ENCODE peak calls at places on chromosomes 11 and 22, in six cellular contexts. W, J, D, Z, U and C are unnamed samples.

GRCh38 chr11:114132944-114133394 is 73.5 kb downstream of the ZBTB16 start:
- DNase-seq in J (peak; percentile 83), W (no peak), Z (no peak), D (peak; percentile 76), U (no peak), C (no peak)

GRCh38 chr11:85088286-85088685 is 538.9 kb downstream of the DLG2 start:
- DNase-seq in U (no peak), W (no peak), D (no peak), Z (no peak), J (no peak), C (no peak)

GRCh38 chr11:27201454-27202302 is 161.1 kb downstream of the BBOX1 start:
- DNase-seq in U (peak; percentile 93), Z (peak; percentile 96), D (peak; percentile 99), W (peak; percentile 54), J (peak; percentile 98), C (peak; percentile 92)

GRCh38 chr11:85599083-85599482 is 28.1 kb downstream of the DLG2 start:
- DNase-seq in Z (no peak), D (peak; percentile 3), U (no peak), W (no peak), J (no peak), C (no peak)

GRCh38 chr11:116563028-116563712 is 209.6 kb downstream of the BUD13 start:
- DNase-seq in J (no peak), D (no peak), W (no peak), Z (no peak), U (peak; percentile 26), C (no peak)

GRCh38 chr11:14544611-14545010 is 24.4 kb upstream of the PSMA1 start:
- DNase-seq in J (no peak), D (no peak), Z (no peak), U (no peak), W (no peak), C (no peak)

GRCh38 chr22:41910050-41910598 is 4.8 kb downstream of the SHISA8 start:
- DNase-seq in U (no peak), W (peak; percentile 88), J (no peak), Z (no peak), D (no peak), C (no peak)

GRCh38 chr11:66509131-66509561 is 1.3 kb upstream of the BBS1 start:
- DNase-seq in W (no peak), D (no peak), J (no peak), U (no peak), Z (no peak), C (no peak)

GRCh38 chr22:48440673-48441552 is 1386.8 kb downstream of the BRD1 start:
- DNase-seq in W (no peak), U (peak; percentile 62), D (no peak), Z (no peak), J (no peak), C (no peak)

GRCh38 chr11:58503361-58503856 is 4.5 kb downstream of the OR5B21 start:
- DNase-seq in D (no peak), J (no peak), U (no peak), Z (no peak), W (no peak), C (no peak)

GRCh38 chr11:124194696-124195418 is 11.7 kb downstream of the OR10D3 start:
- DNase-seq in Z (peak; percentile 71), D (peak; percentile 89), W (peak; percentile 80), U (no peak), J (no peak), C (peak; percentile 92)

GRCh38 chr11:9972917-9973504 is 309.1 kb downstream of the SWAP70 start:
- DNase-seq in Z (peak; percentile 28), U (no peak), J (no peak), D (peak; percentile 68), W (no peak), C (no peak)

GRCh38 chr11:106379265-106379664 is 301.8 kb downstream of the AASDHPPT start:
- DNase-seq in U (no peak), W (no peak), D (no peak), Z (no peak), J (no peak), C (no peak)

GRCh38 chr11:97961431-97961830 is 1059.3 kb upstream of the CNTN5 start:
- DNase-seq in W (no peak), Z (no peak), J (no peak), U (no peak), D (no peak), C (no peak)

GRCh38 chr11:34243620-34244493 is 114.0 kb downstream of the ABTB2 start:
- DNase-seq in U (no peak), J (no peak), Z (peak; percentile 60), W (peak; percentile 69), D (peak; percentile 46), C (peak; percentile 89)

GRCh38 chr22:22446527-22446926 is 62.0 kb downstream of the ZNF280B start:
- DNase-seq in U (no peak), Z (no peak), J (no peak), D (no peak), W (no peak), C (no peak)

GRCh38 chr11:125062931-125063428 is at the start of gene SLC37A2:
- DNase-seq in U (peak; percentile 87), J (peak; percentile 83), Z (peak; percentile 88), W (peak; percentile 90), D (peak; percentile 48), C (peak; percentile 4)

GRCh38 chr22:38501797-38502672 is 4.1 kb downstream of the DDX17 start:
- DNase-seq in W (no peak), Z (no peak), J (no peak), D (no peak), U (no peak), C (no peak)

GRCh38 chr11:100753144-100753543 is 66.1 kb downstream of the ARHGAP42 start:
- DNase-seq in D (no peak), W (peak; percentile 87), U (no peak), Z (no peak), J (no peak), C (no peak)

GRCh38 chr11:69220581-69221051 is 64.9 kb downstream of the SMIM38 start:
- DNase-seq in U (no peak), W (peak; percentile 24), J (peak; percentile 54), D (no peak), Z (peak; percentile 3), C (no peak)

GRCh38 chr11:103317118-103317517 is 207.9 kb downstream of the DYNC2H1 start:
- DNase-seq in D (peak; percentile 23), W (no peak), U (no peak), Z (peak; percentile 45), J (no peak), C (no peak)

GRCh38 chr11:128345316-128345715 is 242.0 kb downstream of the ETS1 start:
- DNase-seq in J (no peak), W (no peak), U (no peak), Z (no peak), D (no peak), C (no peak)
- H3K4me3 ChIP-seq in J (no peak overlapping the region), W (no peak overlapping the region), U (no peak overlapping the region), Z (no peak overlapping the region), D (no peak overlapping the region), C (no peak overlapping the region)

GRCh38 chr22:27823221-27823620 is 21.7 kb upstream of the MN1 start:
- DNase-seq in J (no peak), D (no peak), W (no peak), Z (no peak), U (no peak), C (no peak)

GRCh38 chr22:27820896-27821866 is 19.6 kb upstream of the MN1 start:
- DNase-seq in W (no peak), J (no peak), Z (no peak), U (no peak), D (peak; percentile 25), C (peak; percentile 63)

GRCh38 chr22:27828214-27828587 is 26.6 kb upstream of the MN1 start:
- DNase-seq in Z (no peak), U (peak; percentile 15), J (no peak), D (no peak), W (no peak), C (no peak)

GRCh38 chr22:27827586-27828213 is 26.1 kb upstream of the MN1 start:
- DNase-seq in W (no peak), D (no peak), J (peak; percentile 89), U (peak; percentile 25), Z (no peak), C (no peak)

DNA sequence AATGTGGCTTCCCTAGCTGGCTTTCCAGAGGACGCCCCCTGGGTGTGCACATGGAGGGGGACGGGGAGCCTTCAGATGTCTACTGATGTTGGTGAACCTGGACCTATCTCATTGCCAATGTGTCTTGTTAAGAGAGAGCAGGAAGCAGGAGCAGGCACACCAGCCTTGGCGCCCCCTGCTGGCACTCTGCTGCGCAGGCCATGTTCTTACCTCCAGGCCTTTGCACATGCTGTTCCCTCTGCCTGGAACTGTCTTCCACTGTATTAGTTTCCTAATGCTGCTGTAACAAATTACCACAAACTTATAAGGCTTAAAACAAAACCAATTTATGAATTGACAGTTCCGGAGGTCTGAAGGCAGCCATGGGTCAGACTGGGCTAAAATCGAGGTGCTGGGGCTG is 23.6 kb upstream of the MN1 start:
- DNase-seq in W (peak; percentile 75), U (no peak), D (no peak), Z (no peak), J (no peak), C (no peak)
- TF ChIP-seq CTCF in W (peak; percentile 75), U (no peak), D (peak; percentile 59), Z (no peak), J (no peak), C (peak; percentile 49)

GRCh38 chr11:57380975-57381374 is at the start of gene PRG3:
- DNase-seq in U (no peak), W (no peak), Z (no peak), J (no peak), D (no peak), C (no peak)
- H3K4me3 ChIP-seq in U (no peak within 1 kb of the TSS), W (no peak within 1 kb of the TSS), Z (no peak within 1 kb of the TSS), J (no peak within 1 kb of the TSS), D (no peak within 1 kb of the TSS), C (no peak within 1 kb of the TSS)

GRCh38 chr11:17407575-17407974 is 19.1 kb upstream of the KCNJ11 start:
- DNase-seq in W (no peak), Z (no peak), J (no peak), U (peak; percentile 41), D (no peak), C (no peak)

GRCh38 chr11:17406082-17406817 is 17.8 kb upstream of the KCNJ11 start:
- DNase-seq in Z (no peak), U (peak; percentile 12), D (no peak), W (no peak), J (no peak), C (no peak)

GRCh38 chr11:17403977-17404759 is 15.7 kb upstream of the KCNJ11 start:
- DNase-seq in W (no peak), J (no peak), U (peak; percentile 52), Z (no peak), D (no peak), C (peak; percentile 51)

GRCh38 chr11:17406818-17407149 is 18.3 kb upstream of the KCNJ11 start:
- DNase-seq in D (no peak), J (peak; percentile 65), W (no peak), Z (no peak), U (peak; percentile 59), C (no peak)

DNA sequence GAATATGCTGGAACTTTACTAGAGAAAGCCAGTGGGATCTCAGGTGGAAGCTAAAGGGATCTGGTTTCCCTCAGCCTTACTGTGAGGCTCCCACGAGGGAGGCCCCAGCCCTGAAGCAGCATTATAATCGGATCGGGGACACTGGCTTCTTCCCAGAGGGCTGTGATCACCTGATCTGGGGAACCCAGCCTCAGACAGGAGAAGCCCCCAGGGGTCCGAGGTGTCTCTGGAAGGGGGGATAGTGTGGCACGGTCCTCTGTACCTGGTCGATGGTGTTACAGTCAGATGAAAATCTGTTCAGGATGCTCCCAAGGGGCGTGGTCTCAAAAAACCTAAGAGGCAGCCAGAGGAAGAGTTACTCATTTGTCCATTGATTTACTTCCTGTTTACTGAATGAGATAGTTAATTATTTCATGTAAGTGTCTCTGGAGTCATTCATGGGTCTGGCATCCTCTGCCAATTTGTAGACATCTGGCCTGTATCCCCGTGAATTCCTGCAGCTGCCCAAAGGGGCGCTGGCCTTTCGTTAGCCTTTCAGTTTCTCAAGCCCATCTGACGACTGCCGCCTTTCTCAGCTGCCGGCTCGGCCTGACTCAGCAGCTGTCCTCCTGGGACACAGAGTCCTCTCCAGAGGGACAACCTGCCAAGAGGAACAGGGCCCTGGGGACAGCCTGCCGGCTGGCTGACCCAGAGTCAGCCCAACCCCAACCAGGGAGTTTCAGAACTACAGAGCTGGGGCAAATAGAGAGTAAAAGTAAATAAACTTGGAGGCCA is 17.0 kb upstream of the KCNJ11 start:
- DNase-seq in D (peak; percentile 30), J (peak; percentile 83), W (peak; percentile 76), U (peak; percentile 95), Z (peak; percentile 78), C (no peak)
- TF ChIP-seq CTCF in D (no peak), J (no peak), W (peak; percentile 33), U (no peak), Z (peak; percentile 36), C (peak; percentile 6)